ENCODE peak calls at places on chromosomes 13 and 19, in nine cellular contexts. D is IMR-90, Y is right atrium auricular region, W is prostate gland, L is GM23248, V is neural progenitor cell, R is small intestine, C is PC-3, U is spleen. M is an unnamed sample.

GRCh38 chr13:49625392-49626137 is 2.7 kb upstream of the ARL11 start:
- DNase-seq in D (peak; percentile 6), Y (no peak), W (no peak), L (no peak), V (no peak), R (peak; percentile 89), C (no peak), U (peak; percentile 82), M (peak; percentile 82)

GRCh38 chr19:38417544-38418506 is 8.2 kb downstream of the RASGRP4 start:
- DNase-seq in D (no peak), Y (peak; percentile 71), W (no peak), L (peak; percentile 46), V (peak; percentile 84), R (peak; percentile 53), C (peak; percentile 62), U (peak; percentile 95), M (peak; percentile 86)

GRCh38 chr13:45047394-45048328 is 58.3 kb downstream of the GPALPP1 start:
- DNase-seq in D (peak; percentile 86), Y (peak; percentile 72), W (peak; percentile 83), L (peak; percentile 92), V (peak; percentile 87), R (peak; percentile 79), C (peak; percentile 85), U (peak; percentile 87), M (no peak)

GRCh38 chr13:79289557-79289956 is 116.5 kb downstream of the RBM26 start:
- DNase-seq in D (no peak), Y (no peak), W (no peak), L (no peak), V (no peak), R (no peak), C (no peak), U (no peak), M (no peak)

GRCh38 chr19:58357798-58358145 is 4.5 kb upstream of the A1BG start:
- DNase-seq in D (no peak), Y (no peak), W (no peak), L (no peak), V (no peak), R (no peak), C (no peak), U (no peak), M (no peak)

GRCh38 chr13:97165527-97166425 is 56.4 kb upstream of the MBNL2 start:
- DNase-seq in D (no peak), Y (no peak), W (no peak), L (no peak), V (no peak), R (peak; percentile 48), C (peak; percentile 22), U (no peak), M (no peak)

GRCh38 chr19:47848871-47849473 is 10.1 kb upstream of the TPRX2 start:
- DNase-seq in D (no peak), Y (no peak), W (no peak), L (peak; percentile 39), V (peak; percentile 96), R (no peak), C (no peak), U (peak; percentile 23), M (no peak)

GRCh38 chr13:31968473-31968872 is 63.1 kb upstream of the FRY start:
- DNase-seq in D (no peak), Y (no peak), W (no peak), L (no peak), V (no peak), R (peak; percentile 57), C (no peak), U (no peak), M (peak; percentile 64)

GRCh38 chr13:41107104-41107571 is 25.5 kb downstream of the KBTBD6 start:
- DNase-seq in D (no peak), Y (no peak), W (no peak), L (no peak), V (peak; percentile 23), R (no peak), C (no peak), U (no peak), M (no peak)

GRCh38 chr13:48221301-48222190 is 11.5 kb upstream of the ITM2B start:
- DNase-seq in D (no peak), Y (no peak), W (peak; percentile 33), L (peak; percentile 39), V (no peak), R (no peak), C (no peak), U (no peak), M (no peak)

GRCh38 chr19:41607668-41608067 is 19.2 kb downstream of the CEACAM4 start:
- DNase-seq in D (no peak), Y (no peak), W (no peak), L (no peak), V (no peak), R (no peak), C (no peak), U (no peak), M (no peak)
- H3K27ac ChIP-seq in D (no peak overlapping the region), Y (no peak overlapping the region), W (no peak overlapping the region), L (no peak overlapping the region), V (no peak overlapping the region), R (no peak overlapping the region), C (no peak overlapping the region), U (no peak overlapping the region), M (no peak overlapping the region)

GRCh38 chr19:7701049-7701653 is 780 bp downstream of the FCER2 start:
- DNase-seq in D (no peak), Y (no peak), W (no peak), L (no peak), V (no peak), R (no peak), C (no peak), U (peak; percentile 75), M (no peak)

GRCh38 chr19:7704280-7705060 is 2.5 kb upstream of the FCER2 start:
- DNase-seq in D (no peak), Y (no peak), W (no peak), L (no peak), V (no peak), R (no peak), C (no peak), U (peak; percentile 75), M (no peak)

GRCh38 chr19:7701654-7702457 is at the start of gene FCER2:
- DNase-seq in D (no peak), Y (no peak), W (no peak), L (no peak), V (no peak), R (no peak), C (no peak), U (peak; percentile 85), M (no peak)

GRCh38 chr19:7705387-7706187 is 3.7 kb upstream of the FCER2 start:
- DNase-seq in D (no peak), Y (peak; percentile 64), W (peak; percentile 6), L (no peak), V (no peak), R (peak; percentile 31), C (no peak), U (peak; percentile 96), M (peak; percentile 71)

GRCh38 chr19:7703332-7703731 is 1.4 kb upstream of the FCER2 start:
- DNase-seq in D (no peak), Y (no peak), W (no peak), L (no peak), V (no peak), R (no peak), C (no peak), U (peak; percentile 73), M (no peak)
- H3K27me3 ChIP-seq in D (peaks cover 16% of the 10 kb centered on the region), Y (no peaks in the 10 kb centered on the region), W (peaks cover 6% of the 10 kb centered on the region), L (no peaks in the 10 kb centered on the region), V (peaks cover 20% of the 10 kb centered on the region), R (no peaks in the 10 kb centered on the region), C (peaks cover 11% of the 10 kb centered on the region), U (no peaks in the 10 kb centered on the region), M (peaks cover 16% of the 10 kb centered on the region)

DNA sequence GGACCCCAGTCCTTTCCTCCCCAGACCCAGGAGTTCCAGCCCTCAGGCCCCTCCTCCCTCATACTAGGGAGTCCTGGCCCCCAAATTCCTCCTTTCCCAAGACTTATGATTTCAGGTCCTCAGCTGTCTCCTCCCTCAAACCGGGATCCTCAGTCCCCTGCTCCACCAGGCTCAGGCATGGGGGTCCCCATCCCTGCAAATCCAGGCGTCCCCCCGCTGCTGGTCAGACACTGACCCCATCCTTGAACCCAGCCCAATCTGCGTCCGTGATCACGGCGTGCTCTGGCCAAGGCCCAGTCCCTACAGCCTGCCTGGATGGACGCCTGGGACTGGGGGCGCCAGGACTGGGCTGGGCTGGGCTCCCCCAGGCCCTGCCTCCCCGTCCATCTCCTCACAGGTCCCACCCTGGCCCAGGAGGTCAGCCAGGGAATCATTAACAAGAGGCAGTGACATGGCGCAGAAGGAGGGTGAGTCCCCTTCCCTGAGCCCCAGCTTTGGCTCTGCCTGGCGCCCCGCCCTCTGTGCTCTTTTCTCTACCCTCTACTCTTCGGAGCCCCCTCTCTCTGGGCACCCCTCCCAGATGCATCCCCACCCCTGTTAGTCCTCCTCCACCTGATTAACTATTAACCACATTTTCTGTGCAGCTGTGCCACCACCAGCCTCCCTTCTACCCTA is 672 bp downstream of the HPN start:
- DNase-seq in D (no peak), Y (no peak), W (no peak), L (no peak), V (no peak), R (no peak), C (no peak), U (no peak), M (no peak)
- H3K4me3 ChIP-seq in D (no peak overlapping the region), Y (no peak overlapping the region), W (peak overlapping the region; percentile 3), L (no peak overlapping the region), V (no peak overlapping the region), R (no peak overlapping the region), C (no peak overlapping the region), U (no peak overlapping the region), M (peak overlapping the region; percentile 28)

GRCh38 chr19:49214701-49215100 is 57.1 kb downstream of the TRPM4 start:
- DNase-seq in D (no peak), Y (no peak), W (no peak), L (no peak), V (no peak), R (no peak), C (no peak), U (peak; percentile 18), M (no peak)
- H3K27ac ChIP-seq in D (no peak overlapping the region), Y (no peak overlapping the region), W (no peak overlapping the region), L (no peak overlapping the region), V (no peak overlapping the region), R (peak overlapping the region; percentile 5), C (no peak overlapping the region), U (no peak overlapping the region), M (no peak overlapping the region)

DNA sequence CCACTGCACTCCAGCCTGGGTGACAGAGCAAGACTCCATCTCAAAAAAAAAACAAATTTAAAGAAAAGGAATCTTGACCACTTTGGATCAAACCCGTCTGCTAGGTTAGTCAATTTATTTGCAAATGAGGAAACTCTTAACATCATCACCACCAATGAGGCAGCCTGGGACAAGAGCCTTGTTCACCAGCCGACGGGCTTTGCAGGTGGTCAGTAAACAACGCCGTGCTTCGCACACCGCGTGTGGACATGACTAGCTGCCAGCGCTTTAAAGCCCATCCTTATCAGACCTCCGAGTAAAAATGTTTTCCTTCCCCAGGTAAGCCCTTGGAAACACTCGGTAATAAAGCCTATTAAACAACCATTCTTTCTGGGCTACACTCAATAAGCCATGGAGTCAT is 41.9 kb downstream of the INSR start:
- DNase-seq in D (no peak), Y (no peak), W (no peak), L (no peak), V (no peak), R (no peak), C (no peak), U (no peak), M (no peak)
- H3K27me3 ChIP-seq in D (no peaks in the 10 kb centered on the region), Y (no peaks in the 10 kb centered on the region), W (no peaks in the 10 kb centered on the region), L (no peaks in the 10 kb centered on the region), V (no peaks in the 10 kb centered on the region), R (no peaks in the 10 kb centered on the region), C (no peaks in the 10 kb centered on the region), U (no peaks in the 10 kb centered on the region), M (no peaks in the 10 kb centered on the region)

DNA sequence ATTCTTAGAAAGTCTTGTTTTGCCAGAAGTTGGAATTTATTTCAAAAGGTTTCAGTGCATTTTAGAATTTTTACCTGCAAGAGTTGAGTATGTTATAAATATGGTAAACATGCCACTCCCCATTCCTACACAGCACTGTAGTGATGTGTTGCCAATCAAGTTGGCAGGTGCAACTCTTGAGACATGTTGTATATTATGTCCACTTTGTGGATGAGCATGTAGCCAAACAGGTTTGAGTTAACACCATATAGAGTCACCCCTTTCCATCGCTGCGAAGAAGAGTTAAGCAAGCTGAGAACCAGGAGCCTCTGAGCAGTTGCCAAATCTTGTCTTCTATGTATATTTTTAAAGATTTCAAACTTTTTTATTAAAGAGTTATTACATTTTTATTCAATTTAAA is 359.8 kb downstream of the LMO7 start:
- DNase-seq in D (no peak), Y (no peak), W (no peak), L (no peak), V (no peak), R (no peak), C (peak; percentile 29), U (no peak), M (no peak)
- H3K4me3 ChIP-seq in D (no peak overlapping the region), Y (no peak overlapping the region), W (no peak overlapping the region), L (no peak overlapping the region), V (no peak overlapping the region), R (no peak overlapping the region), C (no peak overlapping the region), U (no peak overlapping the region), M (no peak overlapping the region)